ENCODE peak calls at places on chromosomes 5 and 9, in five cellular contexts. V, L, Q, B and U are unnamed samples.

GRCh38 chr5:16410338-16410737 is 55.3 kb downstream of the ZNF622 start:
- DNase-seq in V (no peak), L (no peak), Q (no peak), B (no peak), U (no peak)

GRCh38 chr9:1875921-1876448 is 139.2 kb upstream of the SMARCA2 start:
- DNase-seq in V (no peak), L (no peak), Q (peak; percentile 97), B (no peak), U (no peak)

GRCh38 chr9:126478216-126478981 is 135.3 kb upstream of the LMX1B start:
- DNase-seq in V (no peak), L (no peak), Q (no peak), B (no peak), U (no peak)

GRCh38 chr5:136886623-136887022 is 521.3 kb upstream of the TRPC7 start:
- DNase-seq in V (no peak), L (no peak), Q (no peak), B (no peak), U (no peak)

GRCh38 chr5:57582578-57583070 is 100.0 kb upstream of the ACTBL2 start:
- DNase-seq in V (no peak), L (no peak), Q (no peak), B (no peak), U (no peak)

GRCh38 chr9:64773491-64773931 is 511.5 kb downstream of the FOXD4L5 start:
- DNase-seq in V (peak; percentile 31), L (no peak), Q (no peak), B (no peak), U (no peak)

GRCh38 chr9:95433096-95433852 is 83.5 kb downstream of the PTCH1 start:
- DNase-seq in V (no peak), L (no peak), Q (no peak), B (peak; percentile 44), U (no peak)

GRCh38 chr9:136095028-136095494 is at the start of gene NACC2:
- DNase-seq in V (peak; percentile 85), L (no peak), Q (no peak), B (peak; percentile 82), U (peak; percentile 52)

GRCh38 chr9:78685471-78685870 is 388.5 kb downstream of the PSAT1 start:
- DNase-seq in V (no peak), L (no peak), Q (no peak), B (no peak), U (no peak)

GRCh38 chr9:114900937-114901802 is 29.2 kb downstream of the TNFSF8 start:
- DNase-seq in V (no peak), L (no peak), Q (no peak), B (no peak), U (peak; percentile 91)

GRCh38 chr5:151018846-151019245 is 1.5 kb upstream of the GPX3 start:
- DNase-seq in V (no peak), L (no peak), Q (no peak), B (no peak), U (no peak)

GRCh38 chr5:81256766-81257165 is 23.6 kb downstream of the CKMT2 start:
- DNase-seq in V (peak; percentile 67), L (no peak), Q (no peak), B (no peak), U (no peak)

GRCh38 chr5:140251527-140251973 is 51.4 kb downstream of the PFDN1 start:
- DNase-seq in V (no peak), L (peak; percentile 37), Q (peak; percentile 61), B (no peak), U (peak; percentile 94)

GRCh38 chr9:128550770-128551651 is 1.4 kb upstream of the SPTAN1 start:
- DNase-seq in V (no peak), L (no peak), Q (no peak), B (peak; percentile 33), U (peak; percentile 24)

GRCh38 chr5:125196479-125197183 is 450.2 kb upstream of the ZNF608 start:
- DNase-seq in V (no peak), L (no peak), Q (no peak), B (no peak), U (no peak)

GRCh38 chr9:73118297-73118696 is 33.4 kb upstream of the ANXA1 start:
- DNase-seq in V (no peak), L (no peak), Q (no peak), B (no peak), U (no peak)

GRCh38 chr5:111135946-111136345 is 43.8 kb downstream of the WDR36 start:
- DNase-seq in V (no peak), L (no peak), Q (no peak), B (no peak), U (peak; percentile 53)

GRCh38 chr5:53071738-53072137 is 37.8 kb downstream of the MOCS2 start:
- DNase-seq in V (no peak), L (no peak), Q (no peak), B (no peak), U (peak; percentile 50)

GRCh38 chr5:72125931-72126620 is 18.8 kb downstream of the MAP1B start:
- DNase-seq in V (peak; percentile 19), L (no peak), Q (no peak), B (no peak), U (no peak)

GRCh38 chr9:128575469-128575868 is 23.1 kb downstream of the SPTAN1 start:
- DNase-seq in V (no peak), L (no peak), Q (no peak), B (no peak), U (no peak)

GRCh38 chr9:115395511-115396021 is 277.6 kb upstream of the TNC start:
- DNase-seq in V (no peak), L (no peak), Q (no peak), B (no peak), U (peak; percentile 43)

GRCh38 chr5:154756203-154756870 is 1.2 kb downstream of the LARP1 start:
- DNase-seq in V (peak; percentile 68), L (no peak), Q (no peak), B (peak; percentile 81), U (no peak)

GRCh38 chr5:113330533-113331200 is 104.1 kb downstream of the TSSK1B start:
- DNase-seq in V (peak; percentile 40), L (peak; percentile 14), Q (no peak), B (peak; percentile 15), U (peak; percentile 60)

GRCh38 chr9:35116539-35116897 is 856 bp upstream of the ATOSB start:
- DNase-seq in V (no peak), L (no peak), Q (no peak), B (no peak), U (no peak)

GRCh38 chr5:168705321-168705720 is 126.2 kb upstream of the PANK3 start:
- DNase-seq in V (no peak), L (no peak), Q (no peak), B (no peak), U (no peak)

GRCh38 chr5:88368201-88368600 is 99.6 kb upstream of the TMEM161B start:
- DNase-seq in V (no peak), L (no peak), Q (no peak), B (no peak), U (no peak)

GRCh38 chr5:137036630-137037029 is 462.5 kb downstream of the SPOCK1 start:
- DNase-seq in V (no peak), L (no peak), Q (no peak), B (no peak), U (no peak)

GRCh38 chr5:35920890-35921289 is 17.5 kb downstream of the CAPSL start:
- DNase-seq in V (peak; percentile 33), L (no peak), Q (no peak), B (peak; percentile 6), U (no peak)

GRCh38 chr9:134163374-134164196 is 779 bp downstream of the RNU6ATAC start:
- DNase-seq in V (peak; percentile 67), L (no peak), Q (no peak), B (no peak), U (peak; percentile 22)

GRCh38 chr5:149707097-149707496 is 23.0 kb upstream of the PPARGC1B start:
- DNase-seq in V (no peak), L (no peak), Q (no peak), B (no peak), U (no peak)
- TF ChIP-seq RCOR1 in V (no peak), L (no peak), Q (no peak), B (no peak), U (no peak)

DNA sequence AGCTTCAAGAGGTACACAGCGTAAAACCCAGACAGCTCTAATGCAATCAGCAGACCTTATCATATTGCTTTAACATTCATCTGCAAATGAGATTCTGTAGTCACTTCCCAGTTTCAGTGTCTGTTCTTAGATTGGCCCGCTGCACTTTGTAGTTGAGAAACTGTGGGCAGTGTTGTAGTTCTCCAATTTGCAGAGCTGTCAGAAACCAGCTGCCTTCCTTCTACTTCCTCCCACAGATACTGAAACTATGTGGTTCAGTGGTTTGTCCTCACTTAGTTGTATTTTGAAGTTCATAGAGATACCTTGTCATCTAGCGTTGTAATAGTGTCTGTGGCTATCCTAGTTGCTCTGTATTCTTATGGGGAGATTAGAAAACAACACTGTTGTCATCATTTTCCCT is 39.6 kb upstream of the TRIM36 start:
- DNase-seq in V (no peak), L (no peak), Q (peak; percentile 95), B (no peak), U (peak; percentile 2)
- TF ChIP-seq RCOR1 in V (no peak), L (no peak), Q (no peak), B (no peak), U (no peak)

DNA sequence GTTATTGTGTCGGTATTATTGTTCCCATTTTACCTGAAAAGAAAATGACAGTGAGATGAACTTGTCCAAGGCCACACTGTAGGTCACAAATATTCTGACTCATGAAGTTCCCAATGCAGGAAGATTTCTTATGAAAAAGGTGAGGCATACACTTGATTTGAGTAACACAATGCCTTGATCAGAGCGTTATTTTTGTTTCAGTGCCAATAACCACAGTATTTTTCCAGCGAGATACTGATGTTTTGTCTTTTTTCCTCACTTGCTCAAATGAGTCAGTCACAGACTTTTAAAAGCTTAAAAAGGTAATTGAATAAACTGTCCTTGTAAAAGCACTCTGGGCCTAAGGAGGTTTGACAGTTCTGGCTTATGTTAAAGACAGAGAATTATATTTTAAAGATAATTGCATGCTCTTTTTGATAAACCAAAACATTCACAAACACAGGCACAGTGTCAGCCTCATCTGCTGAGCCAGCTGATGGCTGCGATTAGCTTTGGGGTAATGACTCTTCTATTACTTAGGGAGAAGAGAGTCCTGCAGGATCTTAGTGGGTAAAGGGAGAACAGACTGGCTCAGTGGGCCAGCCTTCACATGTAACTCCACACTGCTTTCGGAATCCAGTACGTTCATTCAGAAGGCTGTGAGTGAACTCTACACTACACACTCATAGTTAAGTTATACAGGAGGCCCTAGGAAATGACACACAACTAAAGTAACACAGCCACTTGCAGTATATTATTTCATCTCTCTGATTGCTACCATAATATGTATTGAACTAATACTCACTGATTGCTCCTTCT is 165.5 kb upstream of the CD180 start:
- DNase-seq in V (peak; percentile 49), L (no peak), Q (no peak), B (no peak), U (no peak)
- TF ChIP-seq RCOR1 in V (peak; percentile 97), L (no peak), Q (no peak), B (no peak), U (no peak)

GRCh38 chr5:103589416-103590175 is 27.0 kb upstream of the NUDT12 start:
- DNase-seq in V (no peak), L (no peak), Q (no peak), B (no peak), U (peak; percentile 40)

GRCh38 chr5:103582364-103582763 is 19.8 kb upstream of the NUDT12 start:
- DNase-seq in V (peak; percentile 32), L (no peak), Q (peak; percentile 5), B (peak; percentile 61), U (peak; percentile 50)

DNA sequence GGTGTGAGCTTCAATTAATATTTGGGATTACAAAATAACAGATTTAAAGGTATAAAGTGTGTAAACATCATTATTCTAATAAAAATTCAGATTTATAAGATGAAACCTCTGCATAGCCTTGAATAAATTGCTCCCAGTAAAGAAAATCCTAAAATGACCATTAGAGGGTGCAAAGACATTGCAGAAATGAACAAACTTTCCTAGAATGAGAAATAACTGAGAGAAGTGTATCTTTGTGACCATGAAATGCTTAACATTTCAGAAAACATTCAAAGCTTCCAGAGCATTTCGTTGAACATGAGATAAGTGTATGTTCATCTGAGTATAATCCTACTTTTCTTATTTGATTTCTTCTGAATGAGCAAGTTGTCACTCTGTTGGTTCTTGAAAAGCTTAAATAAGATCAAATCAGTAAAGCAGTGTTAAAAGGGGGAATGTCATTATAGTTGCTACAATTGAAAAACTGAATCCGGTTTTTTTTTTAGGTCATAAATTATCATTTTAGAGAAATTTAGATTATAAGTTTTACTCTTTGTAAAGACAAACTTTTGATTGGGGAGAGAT is 24.7 kb upstream of the NUDT12 start:
- DNase-seq in V (peak; percentile 36), L (no peak), Q (no peak), B (peak; percentile 28), U (peak; percentile 17)
- TF ChIP-seq RCOR1 in V (no peak), L (no peak), Q (no peak), B (no peak), U (no peak)